ENCODE peak calls at places on chromosome 17, in seven cellular contexts. One of them, this sample, is unnamed.

GRCh38 chr17:51258756-51259573 is 884 bp downstream of the MBTD1 start:
- DNase-seq in neural crest cell: no peak
- DNase-seq in AG09319: no peak
- DNase-seq in H9: peak; percentile 61
- DNase-seq in GM10248: peak; percentile 15
- DNase-seq in A673: peak; percentile 34
- DNase-seq in activated CD8-positive, alpha-beta T cell treated with anti-CD3 and anti-CD28 coated beads for 36 hours: peak; percentile 32
- DNase-seq in this sample: no peak

GRCh38 chr17:6639651-6640535 is 618 bp downstream of the KIAA0753 start:
- DNase-seq in A673: peak; percentile 61
- DNase-seq in GM10248: peak; percentile 48
- DNase-seq in H9: peak; percentile 52
- DNase-seq in AG09319: peak; percentile 3
- DNase-seq in neural crest cell: peak; percentile 49
- DNase-seq in activated CD8-positive, alpha-beta T cell treated with anti-CD3 and anti-CD28 coated beads for 36 hours: peak; percentile 41
- DNase-seq in this sample: peak; percentile 33

GRCh38 chr17:75652934-75653549 is 13.9 kb downstream of the RECQL5 start:
- DNase-seq in activated CD8-positive, alpha-beta T cell treated with anti-CD3 and anti-CD28 coated beads for 36 hours: peak; percentile 54
- DNase-seq in neural crest cell: peak; percentile 50
- DNase-seq in GM10248: peak; percentile 58
- DNase-seq in H9: peak; percentile 83
- DNase-seq in A673: peak; percentile 62
- DNase-seq in AG09319: no peak
- DNase-seq in this sample: peak; percentile 64

GRCh38 chr17:42325026-42325425 is 36.7 kb downstream of the STAT5A start:
- DNase-seq in A673: no peak
- DNase-seq in GM10248: no peak
- DNase-seq in AG09319: no peak
- DNase-seq in neural crest cell: no peak
- DNase-seq in H9: no peak
- DNase-seq in activated CD8-positive, alpha-beta T cell treated with anti-CD3 and anti-CD28 coated beads for 36 hours: no peak
- DNase-seq in this sample: no peak

GRCh38 chr17:74332017-74332650 is 6.1 kb downstream of the KIF19 start:
- DNase-seq in GM10248: no peak
- DNase-seq in A673: no peak
- DNase-seq in AG09319: no peak
- DNase-seq in neural crest cell: no peak
- DNase-seq in H9: no peak
- DNase-seq in activated CD8-positive, alpha-beta T cell treated with anti-CD3 and anti-CD28 coated beads for 36 hours: no peak
- DNase-seq in this sample: no peak

GRCh38 chr17:49494937-49495841 is at the start of gene NGFR:
- DNase-seq in AG09319: no peak
- DNase-seq in neural crest cell: peak; percentile 42
- DNase-seq in A673: peak; percentile 79
- DNase-seq in activated CD8-positive, alpha-beta T cell treated with anti-CD3 and anti-CD28 coated beads for 36 hours: peak; percentile 42
- DNase-seq in H9: peak; percentile 82
- DNase-seq in GM10248: peak; percentile 87
- DNase-seq in this sample: peak; percentile 92

GRCh38 chr17:46078675-46079074 is 79.6 kb downstream of the STH start:
- DNase-seq in AG09319: no peak
- DNase-seq in H9: no peak
- DNase-seq in A673: no peak
- DNase-seq in activated CD8-positive, alpha-beta T cell treated with anti-CD3 and anti-CD28 coated beads for 36 hours: no peak
- DNase-seq in GM10248: no peak
- DNase-seq in neural crest cell: no peak
- DNase-seq in this sample: no peak

GRCh38 chr17:38745545-38745944 is 2.6 kb downstream of the PCGF2 start:
- DNase-seq in activated CD8-positive, alpha-beta T cell treated with anti-CD3 and anti-CD28 coated beads for 36 hours: no peak
- DNase-seq in A673: peak; percentile 61
- DNase-seq in GM10248: no peak
- DNase-seq in neural crest cell: no peak
- DNase-seq in H9: no peak
- DNase-seq in AG09319: no peak
- DNase-seq in this sample: no peak

GRCh38 chr17:50660887-50661345 is 26.2 kb downstream of the ABCC3 start:
- DNase-seq in AG09319: no peak
- DNase-seq in H9: no peak
- DNase-seq in activated CD8-positive, alpha-beta T cell treated with anti-CD3 and anti-CD28 coated beads for 36 hours: no peak
- DNase-seq in GM10248: no peak
- DNase-seq in A673: no peak
- DNase-seq in neural crest cell: no peak
- DNase-seq in this sample: no peak

GRCh38 chr17:65198653-65199382 is 61.6 kb downstream of the RGS9 start:
- DNase-seq in H9: no peak
- DNase-seq in GM10248: peak; percentile 80
- DNase-seq in neural crest cell: peak; percentile 20
- DNase-seq in AG09319: peak; percentile 31
- DNase-seq in A673: peak; percentile 73
- DNase-seq in activated CD8-positive, alpha-beta T cell treated with anti-CD3 and anti-CD28 coated beads for 36 hours: no peak
- DNase-seq in this sample: peak; percentile 74

GRCh38 chr17:49297141-49297540 is 64.9 kb downstream of the ZNF652 start:
- DNase-seq in A673: no peak
- DNase-seq in activated CD8-positive, alpha-beta T cell treated with anti-CD3 and anti-CD28 coated beads for 36 hours: no peak
- DNase-seq in AG09319: no peak
- DNase-seq in GM10248: no peak
- DNase-seq in H9: no peak
- DNase-seq in neural crest cell: no peak
- DNase-seq in this sample: no peak

GRCh38 chr17:76265624-76266243 is 586 bp downstream of the UBALD2 start:
- DNase-seq in activated CD8-positive, alpha-beta T cell treated with anti-CD3 and anti-CD28 coated beads for 36 hours: peak; percentile 70
- DNase-seq in H9: no peak
- DNase-seq in A673: peak; percentile 59
- DNase-seq in AG09319: no peak
- DNase-seq in GM10248: no peak
- DNase-seq in neural crest cell: peak; percentile 52
- DNase-seq in this sample: no peak

GRCh38 chr17:21007646-21008045 is 35.2 kb downstream of the USP22 start:
- DNase-seq in GM10248: no peak
- DNase-seq in neural crest cell: no peak
- DNase-seq in H9: no peak
- DNase-seq in A673: no peak
- DNase-seq in AG09319: no peak
- DNase-seq in activated CD8-positive, alpha-beta T cell treated with anti-CD3 and anti-CD28 coated beads for 36 hours: no peak
- DNase-seq in this sample: no peak

GRCh38 chr17:71180801-71181385 is 939.9 kb upstream of the SOX9 start:
- DNase-seq in H9: no peak
- DNase-seq in neural crest cell: no peak
- DNase-seq in GM10248: no peak
- DNase-seq in AG09319: no peak
- DNase-seq in activated CD8-positive, alpha-beta T cell treated with anti-CD3 and anti-CD28 coated beads for 36 hours: no peak
- DNase-seq in A673: no peak
- DNase-seq in this sample: no peak

GRCh38 chr17:69325518-69326301 is 1.2 kb downstream of the ABCA5 start:
- DNase-seq in A673: no peak
- DNase-seq in GM10248: no peak
- DNase-seq in activated CD8-positive, alpha-beta T cell treated with anti-CD3 and anti-CD28 coated beads for 36 hours: no peak
- DNase-seq in AG09319: no peak
- DNase-seq in neural crest cell: no peak
- DNase-seq in H9: no peak
- DNase-seq in this sample: no peak

GRCh38 chr17:68794636-68795503 is 160.3 kb downstream of the ABCA8 start:
- DNase-seq in AG09319: peak; percentile 53
- DNase-seq in A673: peak; percentile 72
- DNase-seq in GM10248: peak; percentile 19
- DNase-seq in neural crest cell: peak; percentile 22
- DNase-seq in H9: no peak
- DNase-seq in activated CD8-positive, alpha-beta T cell treated with anti-CD3 and anti-CD28 coated beads for 36 hours: no peak
- DNase-seq in this sample: no peak

DNA sequence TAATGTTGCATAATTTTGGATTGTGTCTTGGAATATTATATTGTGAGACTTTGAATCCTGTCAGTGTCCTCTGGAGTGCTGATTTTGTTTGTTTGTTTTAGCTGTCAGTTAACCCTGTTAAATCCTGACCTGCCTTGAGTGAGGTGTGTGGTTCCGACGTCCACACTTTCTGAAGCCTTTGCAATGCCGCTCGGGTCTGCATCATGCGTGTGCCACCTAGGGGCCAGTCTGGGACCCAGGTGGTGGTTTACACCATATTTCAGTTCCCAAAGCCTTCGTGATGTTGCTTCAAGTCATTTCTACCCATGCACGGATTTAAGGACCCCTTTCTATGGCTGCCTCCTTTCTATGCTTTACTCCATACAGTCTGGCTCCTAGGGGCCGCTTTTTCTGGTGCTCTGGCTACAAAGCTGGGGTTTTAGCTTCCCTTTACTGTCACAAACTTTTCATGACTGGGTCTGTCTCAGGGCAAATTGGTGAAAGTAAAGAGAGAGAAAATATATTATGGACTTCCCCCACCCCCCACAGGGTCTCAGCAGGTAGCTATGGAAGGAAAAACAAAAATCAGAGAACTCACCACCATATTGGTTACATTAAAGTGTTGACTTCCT is 11.4 kb upstream of the OR4D1 start:
- DNase-seq in GM10248: no peak
- DNase-seq in A673: peak; percentile 41
- DNase-seq in activated CD8-positive, alpha-beta T cell treated with anti-CD3 and anti-CD28 coated beads for 36 hours: no peak
- DNase-seq in AG09319: no peak
- DNase-seq in H9: peak; percentile 60
- DNase-seq in neural crest cell: no peak
- DNase-seq in this sample: no peak
- TF ChIP-seq CTCF in GM10248: no peak
- TF ChIP-seq CTCF in A673: peak; percentile 66
- TF ChIP-seq CTCF in activated CD8-positive, alpha-beta T cell treated with anti-CD3 and anti-CD28 coated beads for 36 hours: no peak
- TF ChIP-seq CTCF in AG09319: no peak
- TF ChIP-seq CTCF in H9: peak; percentile 66
- TF ChIP-seq CTCF in neural crest cell: peak; percentile 54
- TF ChIP-seq CTCF in this sample: no peak

GRCh38 chr17:33292184-33292980 is 713 bp downstream of the ASIC2 start:
- DNase-seq in A673: peak; percentile 69
- DNase-seq in H9: peak; percentile 77
- DNase-seq in GM10248: peak; percentile 19
- DNase-seq in neural crest cell: peak; percentile 34
- DNase-seq in activated CD8-positive, alpha-beta T cell treated with anti-CD3 and anti-CD28 coated beads for 36 hours: no peak
- DNase-seq in AG09319: no peak
- DNase-seq in this sample: peak; percentile 35
- TF ChIP-seq CTCF in A673: peak; percentile 54
- TF ChIP-seq CTCF in H9: peak; percentile 74
- TF ChIP-seq CTCF in GM10248: no peak
- TF ChIP-seq CTCF in neural crest cell: peak; percentile 64
- TF ChIP-seq CTCF in activated CD8-positive, alpha-beta T cell treated with anti-CD3 and anti-CD28 coated beads for 36 hours: peak; percentile 44
- TF ChIP-seq CTCF in AG09319: no peak
- TF ChIP-seq CTCF in this sample: no peak

GRCh38 chr17:33858682-33859081 is 396.4 kb upstream of the CCL2 start:
- DNase-seq in GM10248: no peak
- DNase-seq in neural crest cell: no peak
- DNase-seq in A673: no peak
- DNase-seq in activated CD8-positive, alpha-beta T cell treated with anti-CD3 and anti-CD28 coated beads for 36 hours: no peak
- DNase-seq in AG09319: no peak
- DNase-seq in H9: no peak
- DNase-seq in this sample: no peak
- TF ChIP-seq CTCF in GM10248: no peak
- TF ChIP-seq CTCF in neural crest cell: no peak
- TF ChIP-seq CTCF in A673: no peak
- TF ChIP-seq CTCF in activated CD8-positive, alpha-beta T cell treated with anti-CD3 and anti-CD28 coated beads for 36 hours: no peak
- TF ChIP-seq CTCF in AG09319: no peak
- TF ChIP-seq CTCF in H9: no peak
- TF ChIP-seq CTCF in this sample: no peak

GRCh38 chr17:19753661-19754463 is 5.8 kb upstream of the ALDH3A1 start:
- DNase-seq in A673: peak; percentile 34
- DNase-seq in activated CD8-positive, alpha-beta T cell treated with anti-CD3 and anti-CD28 coated beads for 36 hours: no peak
- DNase-seq in neural crest cell: no peak
- DNase-seq in GM10248: no peak
- DNase-seq in AG09319: no peak
- DNase-seq in H9: no peak
- DNase-seq in this sample: no peak
- TF ChIP-seq CTCF in A673: peak; percentile 74
- TF ChIP-seq CTCF in activated CD8-positive, alpha-beta T cell treated with anti-CD3 and anti-CD28 coated beads for 36 hours: no peak
- TF ChIP-seq CTCF in neural crest cell: peak; percentile 36
- TF ChIP-seq CTCF in GM10248: no peak
- TF ChIP-seq CTCF in AG09319: peak; percentile 26
- TF ChIP-seq CTCF in H9: peak; percentile 59
- TF ChIP-seq CTCF in this sample: no peak

This sample was measured in GM13977.